ENCODE peak calls at places on chromosomes 7 and 10, in ten cellular contexts. Z is NCI-H2171; K is HT1080; T is Calu3; A is stimulated activated CD4-positive, alpha-beta T cell treated with anti-CD3 and anti-CD28 coated beads, Interleukin-1b, Interleukin-23, amount 100 ng/mL, for 48 hours; F is choroid plexus epithelial cell; J is EH; C is pancreas; O is neural crest cell; R is cardiac fibroblast. E is an unnamed sample.

GRCh38 chr10:116989439-116989838 is 15.5 kb downstream of the SHTN1 start:
- DNase-seq in F (no peak), A (no peak), K (no peak), O (no peak), C (no peak), Z (no peak), R (no peak), J (no peak), T (no peak), E (no peak)

GRCh38 chr10:124323145-124323725 is 95.5 kb downstream of the OAT start:
- DNase-seq in J (peak), K (no peak), A (no peak), Z (no peak), O (no peak), R (no peak), T (no peak), F (peak), C (no peak), E (no peak)

GRCh38 chr10:86876748-86877147 is 80.7 kb downstream of the MMRN2 start:
- DNase-seq in T (no peak), O (no peak), Z (no peak), F (peak), C (no peak), J (peak), K (peak), R (peak), A (no peak), E (no peak)

GRCh38 chr10:78996449-78997129 is 72.2 kb upstream of the ZMIZ1 start:
- DNase-seq in Z (no peak), J (no peak), F (no peak), R (no peak), K (no peak), A (no peak), C (no peak), T (no peak), O (no peak), E (no peak)

GRCh38 chr7:157949711-157950110 is 612.9 kb downstream of the DNAJB6 start:
- DNase-seq in F (peak), J (no peak), O (no peak), Z (no peak), T (no peak), R (no peak), K (peak), A (no peak), C (no peak), E (no peak)

GRCh38 chr10:122362621-122363020 is 11.9 kb upstream of the PLEKHA1 start:
- DNase-seq in Z (no peak), F (peak), O (no peak), R (no peak), C (no peak), A (no peak), J (peak), T (no peak), K (peak), E (no peak)

GRCh38 chr10:69434169-69434568 is 17.1 kb upstream of the TSPAN15 start:
- DNase-seq in C (no peak), K (no peak), R (peak), O (no peak), J (peak), Z (no peak), A (no peak), T (no peak), F (no peak), E (no peak)

GRCh38 chr10:112915590-112916572 is 34.2 kb upstream of the TCF7L2 start:
- DNase-seq in O (no peak), T (peak), J (peak), R (peak), Z (no peak), C (peak), F (peak), K (peak), A (no peak), E (no peak)

GRCh38 chr10:128069351-128070051 is 56.7 kb downstream of the MKI67 start:
- DNase-seq in J (peak), A (peak), F (peak), T (peak), O (peak), R (peak), Z (peak), C (peak), K (peak), E (peak)

GRCh38 chr10:119090968-119091367 is 10.4 kb upstream of the EIF3A start:
- DNase-seq in R (peak), A (no peak), K (peak), Z (no peak), T (peak), F (peak), C (no peak), J (peak), O (no peak), E (no peak)

GRCh38 chr7:133984023-133984422 is 143.1 kb upstream of the LRGUK start:
- DNase-seq in T (no peak), R (peak), C (no peak), A (no peak), Z (peak), J (no peak), K (no peak), F (peak), O (peak), E (peak)

GRCh38 chr7:115023219-115023618 is 101.3 kb downstream of the MDFIC start:
- DNase-seq in T (no peak), J (no peak), C (no peak), O (no peak), R (no peak), Z (no peak), A (no peak), F (no peak), K (no peak), E (no peak)

GRCh38 chr7:1298938-1299885 is 66.5 kb downstream of the UNCX start:
- DNase-seq in R (no peak), A (no peak), O (no peak), F (no peak), J (no peak), Z (peak), T (no peak), C (no peak), K (no peak), E (no peak)

GRCh38 chr10:124565565-124566221 is 104.1 kb downstream of the LHPP start:
- DNase-seq in R (peak), T (peak), C (peak), O (peak), A (no peak), Z (no peak), J (no peak), K (peak), F (peak), E (no peak)

GRCh38 chr7:68629-69028 is 123.7 kb upstream of the FAM20C start:
- DNase-seq in C (no peak), Z (no peak), F (peak), K (peak), A (no peak), J (no peak), O (no peak), T (no peak), R (peak), E (no peak)

GRCh38 chr10:72625276-72625607 is 637 bp downstream of the MICU1 start:
- DNase-seq in A (no peak), R (peak), Z (no peak), O (no peak), C (no peak), F (no peak), J (no peak), K (no peak), T (no peak), E (no peak)

GRCh38 chr7:152399344-152399743 is 36.5 kb downstream of the KMT2C start:
- DNase-seq in Z (no peak), K (no peak), T (no peak), O (no peak), F (no peak), R (no peak), A (no peak), C (no peak), J (no peak), E (no peak)

GRCh38 chr10:112333452-112333851 is 40.5 kb upstream of the ACSL5 start:
- DNase-seq in F (no peak), Z (no peak), C (no peak), T (no peak), A (no peak), J (no peak), K (no peak), O (no peak), R (no peak), E (no peak)

GRCh38 chr10:124696446-124697392 is 47.5 kb downstream of the FAM53B start:
- DNase-seq in C (no peak), T (no peak), K (no peak), O (no peak), Z (no peak), J (no peak), R (no peak), F (no peak), A (peak), E (no peak)

GRCh38 chr7:37429435-37429791 is 19.3 kb downstream of the ELMO1 start:
- DNase-seq in O (no peak), K (no peak), C (no peak), A (no peak), F (no peak), Z (no peak), J (no peak), T (no peak), R (no peak), E (no peak)

GRCh38 chr10:23060918-23061317 is 34.5 kb upstream of the MSRB2 start:
- DNase-seq in C (no peak), A (no peak), O (no peak), T (no peak), K (no peak), J (no peak), R (no peak), Z (no peak), F (no peak), E (no peak)

GRCh38 chr7:80335473-80336232 is 176.2 kb downstream of the GNAT3 start:
- DNase-seq in T (no peak), K (no peak), O (no peak), F (peak), C (no peak), Z (no peak), J (no peak), A (no peak), R (peak), E (no peak)

GRCh38 chr10:19778996-19779395 is 37.2 kb upstream of the PLXDC2 start:
- DNase-seq in R (no peak), Z (no peak), T (no peak), J (no peak), O (no peak), A (no peak), F (no peak), K (no peak), C (no peak), E (no peak)

GRCh38 chr10:97805096-97805879 is 33.5 kb upstream of the SFRP5 start:
- DNase-seq in A (no peak), J (no peak), R (no peak), T (no peak), O (no peak), C (no peak), F (no peak), K (no peak), Z (no peak), E (no peak)

GRCh38 chr10:88064608-88065383 is 201.4 kb downstream of the PTEN start:
- DNase-seq in A (peak), J (peak), C (no peak), R (peak), F (peak), Z (no peak), T (no peak), O (no peak), K (no peak), E (no peak)

GRCh38 chr7:34225193-34225592 is 319.9 kb downstream of the BMPER start:
- DNase-seq in C (no peak), R (no peak), J (no peak), T (no peak), F (no peak), O (no peak), K (no peak), Z (no peak), A (no peak), E (no peak)

GRCh38 chr10:123146892-123147634 is 873 bp upstream of the HMX2 start:
- DNase-seq in T (no peak), O (no peak), R (no peak), K (no peak), C (no peak), F (no peak), Z (no peak), J (no peak), A (no peak), E (no peak)